ENCODE peak calls at places on chromosomes 2 and 18, in five cellular contexts. X is PC-3, S is K562, V is HCT116, C is DND-41. W is an unnamed sample.

GRCh38 chr2:54052825-54053718 is 62.3 kb upstream of the ACYP2 start:
- DNase-seq in S (no peak), C (no peak), V (no peak), X (peak; percentile 46), W (no peak)

GRCh38 chr2:157302492-157303099 is 23.0 kb downstream of the ERMN start:
- DNase-seq in X (peak; percentile 81), C (peak; percentile 10), S (peak; percentile 71), V (peak; percentile 13), W (no peak)

GRCh38 chr2:162114291-162114690 is 37.8 kb downstream of the GCG start:
- DNase-seq in S (no peak), V (no peak), C (no peak), X (peak; percentile 19), W (no peak)

GRCh38 chr18:1302861-1303260 is 398.2 kb downstream of the ADCYAP1 start:
- DNase-seq in C (no peak), S (no peak), X (no peak), V (no peak), W (no peak)

GRCh38 chr2:158686166-158686792 is 108.8 kb upstream of the DAPL1 start:
- DNase-seq in C (no peak), V (no peak), X (no peak), S (no peak), W (no peak)

GRCh38 chr2:25497862-25498407 is 156.2 kb upstream of the DNMT3A start:
- DNase-seq in X (no peak), V (no peak), S (no peak), C (no peak), W (no peak)

GRCh38 chr18:32877371-32877770 is 104.5 kb upstream of the KLHL14 start:
- DNase-seq in V (no peak), S (no peak), C (no peak), X (no peak), W (no peak)

GRCh38 chr2:59974051-59974766 is 579.2 kb downstream of the BCL11A start:
- DNase-seq in S (no peak), V (no peak), X (no peak), C (no peak), W (no peak)

GRCh38 chr2:239577913-239578312 is 177.1 kb upstream of the HDAC4 start:
- DNase-seq in V (no peak), C (no peak), X (no peak), S (no peak), W (no peak)

GRCh38 chr2:8312861-8313768 is 368.7 kb upstream of the ID2 start:
- DNase-seq in C (no peak), S (peak; percentile 59), X (peak; percentile 74), V (peak; percentile 47), W (no peak)

GRCh38 chr2:33210626-33211025 is 263.9 kb downstream of the LTBP1 start:
- DNase-seq in X (peak; percentile 89), V (no peak), S (no peak), C (no peak), W (no peak)

GRCh38 chr18:48136544-48137353 is 206.3 kb upstream of the SMAD2 start:
- DNase-seq in X (no peak), S (peak; percentile 8), V (no peak), C (peak; percentile 15), W (no peak)

GRCh38 chr2:230864605-230865323 is at the start of gene ITM2C:
- DNase-seq in C (peak; percentile 87), S (peak; percentile 90), X (peak; percentile 76), V (peak; percentile 27), W (no peak)

GRCh38 chr2:189439342-189439741 is 1.9 kb upstream of the WDR75 start:
- DNase-seq in X (peak; percentile 11), C (no peak), V (no peak), S (no peak), W (no peak)

GRCh38 chr2:63488118-63488713 is 100.1 kb downstream of the WDPCP start:
- DNase-seq in S (peak; percentile 8), X (peak; percentile 51), V (peak; percentile 15), C (peak; percentile 44), W (no peak)

GRCh38 chr18:78492813-78493371 is 486.7 kb upstream of the SALL3 start:
- DNase-seq in X (no peak), C (no peak), S (no peak), V (no peak), W (no peak)

GRCh38 chr2:60334610-60335009 is 218.8 kb downstream of the BCL11A start:
- DNase-seq in C (no peak), S (no peak), X (no peak), V (no peak), W (no peak)

GRCh38 chr2:157345647-157346389 is 20.2 kb upstream of the ERMN start:
- DNase-seq in X (no peak), C (no peak), V (no peak), S (no peak), W (no peak)

GRCh38 chr2:143955416-143956075 is 564.4 kb downstream of the ZEB2 start:
- DNase-seq in C (no peak), V (no peak), S (no peak), X (peak; percentile 56), W (no peak)

GRCh38 chr18:23756590-23757540 is 67.6 kb downstream of the LAMA3 start:
- DNase-seq in X (no peak), S (no peak), C (no peak), V (no peak), W (no peak)

GRCh38 chr18:63881851-63882250 is 5.7 kb upstream of the SERPINB2 start:
- DNase-seq in X (peak; percentile 62), C (no peak), S (no peak), V (no peak), W (no peak)

GRCh38 chr2:179226961-179227259 is 37.7 kb downstream of the SESTD1 start:
- DNase-seq in S (no peak), C (no peak), X (no peak), V (no peak), W (no peak)

DNA sequence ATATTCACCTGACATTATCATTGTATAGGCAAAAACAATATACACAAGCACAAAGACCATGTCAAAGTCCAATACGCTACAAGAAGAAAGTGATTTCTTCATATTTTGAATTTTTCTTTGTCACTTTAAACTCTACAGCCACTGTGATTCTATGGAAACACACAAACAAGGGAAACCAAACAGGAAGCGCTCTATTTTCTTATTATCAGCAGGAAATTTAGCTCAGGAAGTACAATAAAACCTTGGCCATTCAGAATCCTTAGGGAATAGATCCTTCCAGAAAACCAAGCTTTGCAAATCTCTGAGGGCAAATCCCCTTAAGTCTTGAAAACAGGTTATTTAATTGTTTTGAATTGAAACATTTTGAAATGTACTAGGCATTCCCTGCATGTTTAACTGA is 336.2 kb downstream of the EPHA4 start:
- DNase-seq in V (no peak), C (no peak), X (no peak), S (no peak), W (peak; percentile 85)
- TF ChIP-seq EZH2 in V (no peak), C (no peak), X (no peak), S (no peak), W (no peak)

GRCh38 chr18:51163543-51163942 is 33.9 kb downstream of the MEX3C start:
- DNase-seq in V (no peak), S (no peak), X (no peak), C (no peak), W (no peak)
- H3K9ac ChIP-seq in V (no peak overlapping the region), S (no peak overlapping the region), X (no peak overlapping the region), C (no peak overlapping the region), W (no peak overlapping the region)

DNA sequence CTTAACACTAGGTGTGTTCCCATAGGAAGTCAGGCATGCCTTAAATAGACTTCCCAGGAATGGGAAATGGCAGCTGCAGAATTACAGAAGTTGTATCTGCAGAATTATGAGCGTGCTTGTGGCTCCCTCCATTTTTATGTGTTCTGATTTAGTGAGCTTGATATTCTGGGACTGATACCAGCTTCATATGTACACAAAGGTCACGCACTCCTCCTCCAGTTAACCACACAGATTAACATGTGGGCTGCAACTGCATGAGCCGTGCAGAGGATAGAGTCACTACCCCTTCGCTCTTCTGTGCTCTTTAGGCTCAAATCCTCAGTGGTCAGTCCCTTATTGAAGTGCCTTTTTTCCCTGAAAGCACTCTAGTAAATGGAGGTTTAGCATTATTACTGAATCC is 238.1 kb downstream of the PRKCE start:
- DNase-seq in V (no peak), C (no peak), X (no peak), S (no peak), W (no peak)
- TF ChIP-seq EZH2 in V (no peak), C (no peak), X (no peak), S (no peak), W (no peak)

DNA sequence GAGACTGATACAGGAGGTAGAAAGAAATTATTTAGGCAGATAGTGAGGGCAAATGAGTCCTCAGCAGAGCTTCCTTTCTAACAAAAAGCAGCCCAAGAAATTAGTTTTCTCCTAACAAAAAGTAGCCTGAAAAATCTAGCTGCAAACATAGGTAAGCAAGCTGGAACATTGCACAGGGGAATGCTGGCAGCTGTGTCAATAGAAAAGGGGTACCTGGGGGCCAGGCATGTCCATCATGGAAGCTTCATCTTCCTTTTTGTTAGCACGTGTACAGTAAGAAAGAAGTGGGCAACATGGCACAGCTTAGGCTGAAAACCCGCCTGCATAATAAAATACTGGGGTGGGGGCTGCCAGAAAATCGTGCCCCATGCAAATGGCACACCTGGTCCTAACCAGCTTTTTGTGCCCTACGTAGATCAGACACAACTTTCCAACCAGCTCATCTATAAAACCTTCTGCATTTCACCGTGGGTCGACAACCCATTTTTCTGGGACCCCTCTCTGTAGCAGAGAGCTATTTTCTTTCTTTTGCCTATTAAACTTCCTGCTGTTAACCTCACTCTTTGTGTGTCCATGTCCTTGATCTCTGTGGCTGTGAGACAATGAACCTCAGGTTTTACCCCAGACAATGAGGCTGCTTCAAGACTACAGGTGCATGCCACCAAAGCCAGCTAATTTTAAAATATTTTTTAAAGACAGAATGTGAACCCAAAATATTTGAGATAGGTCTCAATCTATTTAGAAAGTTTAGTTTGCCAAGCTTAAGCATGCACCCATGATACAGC is 6.6 kb upstream of the MTHFD2 start:
- DNase-seq in C (no peak), S (no peak), X (no peak), V (no peak), W (no peak)
- H3K9ac ChIP-seq in C (no peak overlapping the region), S (no peak overlapping the region), X (no peak overlapping the region), V (no peak overlapping the region), W (no peak overlapping the region)

GRCh38 chr2:206442516-206442853 is 847 bp upstream of the ADAM23 start:
- DNase-seq in V (no peak), C (no peak), X (no peak), S (no peak), W (no peak)
- TF ChIP-seq EZH2 in V (no peak), C (no peak), X (no peak), S (no peak), W (no peak)

W was measured in SK-N-MC.